ENCODE peak calls at places on chromosomes 16 and 17, in six cellular contexts. H is heart left ventricle, M is adrenal gland, L is SK-N-SH, S is IMR-90, A is spleen. P is an unnamed sample. For H3K27me3, the result is how much of the 10 kb centered on the place peaks cover.

GRCh38 chr16:3623642-3624041 is 12.2 kb upstream of the SLX4 start:
- DNase-seq in S (no peak), A (no peak), H (no peak), L (no peak), M (no peak), P (no peak)

GRCh38 chr17:2090804-2091534 is 36.1 kb downstream of the HIC1 start:
- DNase-seq in L (peak), A (peak), S (peak), M (peak), H (no peak), P (peak)

GRCh38 chr16:66487580-66488235 is 60.6 kb downstream of the BEAN1 start:
- DNase-seq in A (no peak), H (no peak), S (no peak), L (no peak), M (no peak), P (no peak)

GRCh38 chr16:25798065-25798464 is 106.3 kb downstream of the HS3ST4 start:
- DNase-seq in M (no peak), A (no peak), L (no peak), H (no peak), S (no peak), P (no peak)

GRCh38 chr16:80189481-80190163 is 351.2 kb upstream of the DYNLRB2 start:
- DNase-seq in A (no peak), M (no peak), S (no peak), L (no peak), H (no peak), P (no peak)

GRCh38 chr16:30953511-30954124 is 3.9 kb upstream of the SETD1A start:
- DNase-seq in M (peak), L (peak), A (peak), S (peak), H (peak), P (peak)

GRCh38 chr16:4270595-4270994 is 2.2 kb downstream of the TFAP4 start:
- DNase-seq in L (no peak), A (no peak), S (no peak), M (no peak), H (no peak), P (no peak)

GRCh38 chr17:74772071-74772470 is 4.1 kb downstream of the NAT9 start:
- DNase-seq in M (no peak), S (no peak), L (no peak), H (no peak), A (no peak), P (no peak)

GRCh38 chr16:31301708-31302400 is 42.1 kb downstream of the ITGAM start:
- DNase-seq in M (peak), S (no peak), H (no peak), A (no peak), L (no peak), P (no peak)

GRCh38 chr17:63171428-63172205 is 205.6 kb downstream of the TANC2 start:
- DNase-seq in A (no peak), L (no peak), S (peak), H (no peak), M (no peak), P (no peak)

GRCh38 chr17:60680754-60681153 is 3.1 kb downstream of the BCAS3 start:
- DNase-seq in M (no peak), S (no peak), A (no peak), L (no peak), H (no peak), P (no peak)

GRCh38 chr16:1443980-1444729 is at the start of gene CCDC154:
- DNase-seq in S (no peak), A (no peak), L (no peak), H (no peak), M (peak), P (no peak)
- H3K27ac ChIP-seq in S (no peak), A (peak), L (no peak), H (no peak), M (no peak), P (no peak)

GRCh38 chr17:79203016-79203415 is 128.4 kb downstream of the ENGASE start:
- DNase-seq in M (no peak), H (no peak), A (no peak), S (no peak), L (peak), P (no peak)
- H3K27me3 ChIP-seq in M (under half), H (under half), A (under half), S (under half), L (under half), P (half or more)

DNA sequence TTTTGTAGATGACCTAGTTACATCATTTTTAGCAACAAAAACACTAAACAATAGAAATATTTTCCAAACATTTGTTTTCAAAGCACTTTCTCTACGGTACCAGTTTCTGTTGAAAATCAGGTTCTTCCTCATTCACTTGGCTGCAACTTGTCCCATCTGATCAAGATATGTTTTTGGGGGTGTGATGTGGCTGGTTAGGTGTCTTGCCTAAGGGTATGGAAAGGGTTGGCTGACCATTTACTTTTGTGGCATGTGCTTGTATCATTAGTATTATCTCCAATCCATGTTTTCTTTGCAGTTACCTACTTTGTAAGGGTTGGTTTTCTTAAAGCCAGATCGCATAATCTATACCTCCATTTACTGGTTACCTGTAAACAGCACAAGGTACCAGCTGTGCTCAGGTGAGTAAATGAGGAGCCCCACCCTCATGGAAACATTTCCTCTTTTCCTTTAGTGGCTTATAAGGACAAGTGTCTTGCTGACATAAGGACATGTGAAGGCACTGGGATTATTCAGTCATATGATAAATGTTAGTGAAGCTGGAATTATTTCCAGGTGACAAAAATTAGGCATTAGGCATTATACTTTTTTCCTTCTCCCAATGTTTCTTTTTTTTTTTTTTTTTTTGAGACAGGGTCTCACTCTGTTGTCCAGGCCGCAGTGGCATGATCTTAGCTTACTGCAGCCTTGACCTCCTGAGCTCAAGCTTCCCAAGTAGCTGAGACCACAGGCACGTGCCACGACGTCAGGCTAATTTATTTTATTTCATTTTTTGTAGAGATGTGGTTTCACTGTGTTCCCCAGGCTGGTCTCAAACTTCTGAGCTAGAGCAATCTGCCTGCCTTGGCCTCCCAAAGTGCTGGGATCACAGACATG is 162.0 kb downstream of the CCDC182 start:
- DNase-seq in S (no peak), A (no peak), L (no peak), H (no peak), M (no peak), P (no peak)
- H3K27ac ChIP-seq in S (no peak), A (no peak), L (peak), H (no peak), M (no peak), P (no peak)

DNA sequence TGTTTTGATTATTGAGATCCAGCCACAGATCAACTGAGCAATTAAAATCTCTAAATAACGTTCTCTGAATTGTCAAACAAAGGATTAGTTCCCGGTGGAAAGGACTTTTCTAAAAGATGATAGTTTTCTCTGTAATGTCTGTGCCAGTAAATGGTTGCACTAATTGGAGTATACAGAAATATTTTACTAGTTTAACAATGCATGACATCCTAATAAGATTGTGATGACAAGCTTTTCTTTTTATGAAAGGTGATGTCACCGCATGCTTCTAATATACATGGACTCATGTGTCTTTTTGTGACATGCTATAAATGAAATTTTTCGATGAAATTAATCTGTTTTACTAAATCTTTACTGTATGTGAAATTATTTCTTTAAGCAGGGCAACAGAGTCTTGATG is 211.1 kb downstream of the IRX3 start:
- DNase-seq in L (no peak), H (no peak), M (no peak), S (no peak), A (no peak), P (no peak)
- H3K27me3 ChIP-seq in L (under half), H (under half), M (under half), S (under half), A (under half), P (under half)

DNA sequence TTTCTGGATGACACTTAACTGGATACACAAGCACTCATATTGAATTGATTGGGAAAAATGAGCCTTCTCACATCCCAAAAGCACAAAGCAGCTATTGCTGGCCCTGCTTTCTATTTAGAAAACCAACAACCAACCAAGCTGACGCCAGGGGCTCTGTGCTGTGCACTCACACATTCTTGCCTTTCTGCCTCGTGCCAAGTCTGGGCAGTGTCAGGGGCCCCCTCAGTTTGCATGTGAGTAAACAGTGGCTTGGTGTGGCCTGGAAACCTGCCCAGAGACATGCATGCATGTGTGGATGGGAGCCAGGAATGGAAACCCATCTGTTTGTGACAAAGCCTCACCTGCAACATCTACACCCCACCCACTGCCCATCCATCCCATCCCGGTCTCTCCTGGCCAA is 20.3 kb downstream of the MIEF2 start:
- DNase-seq in L (no peak), M (no peak), A (no peak), S (peak), H (no peak), P (no peak)
- H3K27ac ChIP-seq in L (no peak), M (no peak), A (no peak), S (peak), H (no peak), P (no peak)

DNA sequence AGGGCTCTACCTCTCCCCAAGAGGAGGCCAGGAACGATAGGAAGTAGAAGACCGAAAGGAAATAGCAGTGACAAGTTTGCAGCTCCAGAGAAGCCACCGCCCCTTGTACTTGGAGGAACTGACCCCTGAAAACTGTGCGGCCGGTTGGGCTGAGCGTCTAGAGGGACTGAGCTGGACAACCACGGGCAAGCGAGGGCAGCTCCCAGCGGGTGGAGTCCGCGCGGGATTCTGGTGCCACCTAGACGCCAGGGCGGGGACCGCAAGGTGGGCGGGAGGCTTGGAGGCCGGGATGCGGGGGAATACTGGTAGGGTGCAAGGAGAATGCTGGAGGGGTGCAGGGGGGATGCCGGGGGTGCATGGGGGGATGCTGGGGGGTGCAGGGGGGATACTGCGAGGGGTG is 1.3 kb upstream of the SLC6A4 start:
- DNase-seq in M (peak), L (peak), A (peak), H (peak), S (no peak), P (peak)
- H3K27me3 ChIP-seq in M (under half), L (under half), A (under half), H (under half), S (half or more), P (half or more)

GRCh38 chr16:87621976-87622713 is 19.8 kb downstream of the JPH3 start:
- DNase-seq in M (no peak), H (peak), A (no peak), S (no peak), L (no peak), P (no peak)

GRCh38 chr16:87618216-87618615 is 15.9 kb downstream of the JPH3 start:
- DNase-seq in L (no peak), A (no peak), S (no peak), M (no peak), H (peak), P (no peak)

GRCh38 chr16:87620201-87620495 is 17.8 kb downstream of the JPH3 start:
- DNase-seq in M (no peak), H (peak), S (no peak), A (no peak), L (peak), P (no peak)

GRCh38 chr16:87621550-87621829 is 19.2 kb downstream of the JPH3 start:
- DNase-seq in S (no peak), A (no peak), L (peak), H (peak), M (no peak), P (no peak)

GRCh38 chr16:87619360-87620200 is 17.3 kb downstream of the JPH3 start:
- DNase-seq in A (no peak), M (no peak), L (peak), H (peak), S (no peak), P (no peak)
- H3K27ac ChIP-seq in A (no peak), M (no peak), L (no peak), H (no peak), S (no peak), P (no peak)

DNA sequence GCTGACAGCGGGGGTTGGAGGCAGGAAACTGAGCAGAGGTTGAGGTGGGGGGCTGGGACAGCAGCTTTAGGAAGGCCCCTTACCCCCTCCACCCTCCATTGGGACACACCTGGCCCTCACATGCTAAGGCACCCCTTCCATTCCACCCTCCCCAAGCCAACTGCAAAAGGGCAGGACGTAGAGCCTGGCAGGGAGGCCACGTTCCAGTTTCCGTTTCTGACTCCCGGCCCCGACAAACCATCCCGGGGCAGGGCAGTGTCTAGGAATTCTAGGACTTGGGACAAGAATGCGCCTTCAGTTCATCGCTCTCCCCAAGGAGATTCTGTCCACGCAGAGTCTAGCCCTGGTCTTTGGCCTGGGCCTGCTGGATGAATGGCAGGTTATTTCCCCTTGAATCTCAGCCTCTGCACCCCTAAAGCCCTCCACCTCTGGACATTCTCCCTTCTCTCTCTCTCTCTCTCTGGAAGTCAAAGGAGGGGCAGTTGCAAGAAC is 1.7 kb downstream of the FOXJ1 start:
- DNase-seq in A (no peak), S (no peak), L (no peak), H (no peak), M (no peak), P (no peak)
- H3K27me3 ChIP-seq in A (under half), S (half or more), L (under half), H (half or more), M (under half), P (under half)

GRCh38 chr17:5581655-5582054 is 2.7 kb downstream of the NLRP1 start:
- DNase-seq in H (no peak), L (no peak), A (no peak), M (no peak), S (no peak), P (no peak)

GRCh38 chr17:5583426-5584382 is 605 bp downstream of the NLRP1 start:
- DNase-seq in H (peak), S (peak), A (peak), M (no peak), L (no peak), P (peak)

GRCh38 chr17:5580974-5581373 is 3.3 kb downstream of the NLRP1 start:
- DNase-seq in L (no peak), S (no peak), A (no peak), H (no peak), M (no peak), P (no peak)

GRCh38 chr17:5580367-5580766 is 3.9 kb downstream of the NLRP1 start:
- DNase-seq in A (no peak), L (no peak), M (no peak), H (no peak), S (peak), P (no peak)

DNA sequence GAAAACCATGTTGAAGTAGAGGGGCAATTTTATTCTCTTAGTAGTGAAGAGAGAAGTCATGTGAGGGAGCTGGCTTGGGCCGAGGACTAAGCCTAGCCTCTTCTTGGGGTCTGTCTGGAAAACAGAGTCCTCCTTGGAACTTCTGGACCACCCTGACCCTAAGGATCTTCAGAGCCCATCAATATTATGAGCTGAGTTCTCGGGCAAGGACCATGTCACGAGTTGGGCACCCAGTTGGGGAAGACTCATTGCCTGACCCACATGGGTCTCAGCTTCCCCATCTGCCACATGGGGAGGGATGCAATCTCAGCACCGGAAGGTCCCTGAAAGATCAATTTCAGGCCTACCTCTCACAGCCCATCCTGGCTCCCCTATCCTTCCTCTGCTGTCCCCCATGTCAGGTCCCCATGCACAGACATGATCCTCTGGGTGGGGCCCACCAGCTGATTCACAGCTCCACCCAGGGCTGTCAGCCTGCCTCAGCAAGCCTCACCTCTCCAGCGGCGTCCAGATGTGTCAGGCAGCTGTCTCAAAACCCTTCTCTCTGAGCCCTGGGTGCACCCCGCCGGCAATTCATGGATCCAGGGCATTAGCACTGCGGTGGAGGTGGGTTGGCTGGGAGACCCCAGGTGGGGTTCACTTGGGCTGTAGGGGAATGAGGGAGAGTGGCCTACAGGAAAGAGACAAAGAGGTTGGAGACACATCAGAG is 2.0 kb downstream of the NLRP1 start:
- DNase-seq in L (no peak), S (no peak), A (no peak), H (no peak), M (no peak), P (no peak)
- H3K27ac ChIP-seq in L (no peak), S (no peak), A (peak), H (peak), M (no peak), P (no peak)

GRCh38 chr17:49573510-49574282 is 2.0 kb upstream of the NXPH3 start:
- DNase-seq in S (no peak), H (no peak), M (no peak), L (peak), A (peak), P (peak)

GRCh38 chr17:49574283-49574892 is 1.3 kb upstream of the NXPH3 start:
- DNase-seq in M (no peak), H (no peak), L (peak), S (no peak), A (no peak), P (peak)

GRCh38 chr17:49576121-49576905 is 642 bp downstream of the NXPH3 start:
- DNase-seq in S (peak), H (peak), A (no peak), M (peak), L (peak), P (peak)

GRCh38 chr17:49575524-49576120 is at the start of gene NXPH3:
- DNase-seq in S (peak), L (peak), M (peak), H (peak), A (peak), P (peak)

DNA sequence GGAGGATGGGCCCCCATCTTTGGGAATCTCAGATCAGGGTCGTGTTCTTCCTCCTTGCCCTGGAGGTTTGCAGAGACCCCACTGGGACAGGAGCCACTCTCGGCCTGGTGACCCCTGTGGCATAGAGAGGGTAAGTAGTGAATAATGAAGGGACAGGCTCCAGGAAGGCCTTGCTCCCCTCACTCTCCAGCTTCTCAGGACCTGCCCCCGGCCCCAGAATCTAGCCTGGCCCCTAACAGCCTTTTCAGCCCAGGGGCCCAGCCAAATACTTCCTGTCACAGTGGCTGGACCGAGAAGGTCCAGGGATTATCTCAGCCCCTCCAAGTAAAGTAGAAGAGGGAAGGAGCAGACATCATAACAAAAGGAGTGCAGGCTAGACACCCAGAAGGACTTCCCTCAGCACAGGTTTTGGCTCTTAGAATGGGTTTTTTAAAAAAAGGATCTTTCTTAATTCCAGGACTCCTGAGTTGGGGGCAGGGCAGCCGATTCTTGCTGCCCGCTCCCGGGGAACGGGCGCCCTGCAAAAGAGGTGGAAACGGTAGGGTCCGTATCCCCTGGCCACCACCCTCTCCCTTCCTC is 637 bp upstream of the NXPH3 start:
- DNase-seq in M (no peak), A (no peak), H (no peak), S (no peak), L (peak), P (no peak)
- H3K27me3 ChIP-seq in M (under half), A (under half), H (under half), S (half or more), L (under half), P (under half)

P was measured in psoas muscle.